ENCODE peak calls at places on chromosomes 6 and 20, in four cellular contexts. One of them, this sample, is unnamed. For H3K4me1, the result is how much of the 10 kb centered on the place peaks cover.

GRCh38 chr6:37615564-37616340 is 81.9 kb downstream of the MDGA1 start:
- DNase-seq in fibroblast of lung: peak
- DNase-seq in naive thymus-derived CD4-positive, alpha-beta T cell: no peak
- DNase-seq in MM.1S: no peak
- DNase-seq in this sample: no peak

GRCh38 chr6:111712398-111712797 is 106.7 kb upstream of the TRAF3IP2 start:
- DNase-seq in naive thymus-derived CD4-positive, alpha-beta T cell: peak
- DNase-seq in fibroblast of lung: peak
- DNase-seq in MM.1S: no peak
- DNase-seq in this sample: no peak

GRCh38 chr6:47047479-47048411 is 5.6 kb upstream of the ADGRF1 start:
- DNase-seq in naive thymus-derived CD4-positive, alpha-beta T cell: peak
- DNase-seq in fibroblast of lung: peak
- DNase-seq in MM.1S: peak
- DNase-seq in this sample: peak

GRCh38 chr6:7671076-7671475 is 54.8 kb upstream of the BMP6 start:
- DNase-seq in fibroblast of lung: peak
- DNase-seq in MM.1S: no peak
- DNase-seq in naive thymus-derived CD4-positive, alpha-beta T cell: no peak
- DNase-seq in this sample: no peak

GRCh38 chr6:20534906-20535305 is 649 bp downstream of the CDKAL1 start:
- DNase-seq in naive thymus-derived CD4-positive, alpha-beta T cell: peak
- DNase-seq in MM.1S: peak
- DNase-seq in fibroblast of lung: no peak
- DNase-seq in this sample: no peak

GRCh38 chr6:157148391-157149323 is 174.7 kb downstream of the TMEM242 start:
- DNase-seq in naive thymus-derived CD4-positive, alpha-beta T cell: no peak
- DNase-seq in MM.1S: no peak
- DNase-seq in fibroblast of lung: peak
- DNase-seq in this sample: no peak

GRCh38 chr6:145731432-145731831 is 3.9 kb downstream of the EPM2A start:
- DNase-seq in fibroblast of lung: peak
- DNase-seq in naive thymus-derived CD4-positive, alpha-beta T cell: no peak
- DNase-seq in MM.1S: no peak
- DNase-seq in this sample: no peak

GRCh38 chr6:5998741-5999687 is 7.7 kb downstream of the NRN1 start:
- DNase-seq in naive thymus-derived CD4-positive, alpha-beta T cell: no peak
- DNase-seq in MM.1S: no peak
- DNase-seq in fibroblast of lung: no peak
- DNase-seq in this sample: no peak

GRCh38 chr6:165886169-165886568 is 223.1 kb upstream of the PDE10A start:
- DNase-seq in naive thymus-derived CD4-positive, alpha-beta T cell: no peak
- DNase-seq in fibroblast of lung: no peak
- DNase-seq in MM.1S: no peak
- DNase-seq in this sample: no peak

GRCh38 chr20:38953630-38954340 is 8.4 kb upstream of the DHX35 start:
- DNase-seq in naive thymus-derived CD4-positive, alpha-beta T cell: no peak
- DNase-seq in MM.1S: no peak
- DNase-seq in fibroblast of lung: no peak
- DNase-seq in this sample: no peak

GRCh38 chr20:41038878-41039404 is 10.3 kb downstream of the TOP1 start:
- DNase-seq in fibroblast of lung: no peak
- DNase-seq in naive thymus-derived CD4-positive, alpha-beta T cell: no peak
- DNase-seq in MM.1S: no peak
- DNase-seq in this sample: no peak

GRCh38 chr20:62524486-62524885 is 48.7 kb upstream of the GATA5 start:
- DNase-seq in fibroblast of lung: no peak
- DNase-seq in naive thymus-derived CD4-positive, alpha-beta T cell: no peak
- DNase-seq in MM.1S: no peak
- DNase-seq in this sample: no peak

GRCh38 chr6:30818426-30818841 is 65.9 kb upstream of the DDR1 start:
- DNase-seq in fibroblast of lung: peak
- DNase-seq in naive thymus-derived CD4-positive, alpha-beta T cell: no peak
- DNase-seq in MM.1S: no peak
- DNase-seq in this sample: no peak

GRCh38 chr6:89690944-89691324 is 52.4 kb upstream of the LYRM2 start:
- DNase-seq in MM.1S: peak
- DNase-seq in naive thymus-derived CD4-positive, alpha-beta T cell: no peak
- DNase-seq in fibroblast of lung: no peak
- DNase-seq in this sample: no peak

GRCh38 chr6:119957195-119957594 is 607.6 kb upstream of the MAN1A1 start:
- DNase-seq in naive thymus-derived CD4-positive, alpha-beta T cell: no peak
- DNase-seq in MM.1S: no peak
- DNase-seq in fibroblast of lung: no peak
- DNase-seq in this sample: no peak

GRCh38 chr6:30769088-30769852 is 24.9 kb upstream of the IER3 start:
- DNase-seq in naive thymus-derived CD4-positive, alpha-beta T cell: peak
- DNase-seq in MM.1S: no peak
- DNase-seq in fibroblast of lung: peak
- DNase-seq in this sample: peak

GRCh38 chr6:16752206-16752867 is 8.9 kb downstream of the ATXN1 start:
- DNase-seq in naive thymus-derived CD4-positive, alpha-beta T cell: no peak
- DNase-seq in MM.1S: no peak
- DNase-seq in fibroblast of lung: peak
- DNase-seq in this sample: no peak

GRCh38 chr6:52152692-52153091 is 33.5 kb upstream of the IL17A start:
- DNase-seq in MM.1S: no peak
- DNase-seq in naive thymus-derived CD4-positive, alpha-beta T cell: no peak
- DNase-seq in fibroblast of lung: no peak
- DNase-seq in this sample: peak

GRCh38 chr6:52149949-52150348 is 36.2 kb upstream of the IL17A start:
- DNase-seq in naive thymus-derived CD4-positive, alpha-beta T cell: no peak
- DNase-seq in MM.1S: no peak
- DNase-seq in fibroblast of lung: no peak
- DNase-seq in this sample: no peak

GRCh38 chr6:52154381-52154780 is 31.8 kb upstream of the IL17A start:
- DNase-seq in fibroblast of lung: no peak
- DNase-seq in MM.1S: no peak
- DNase-seq in naive thymus-derived CD4-positive, alpha-beta T cell: no peak
- DNase-seq in this sample: no peak

GRCh38 chr6:52149076-52149475 is 37.1 kb upstream of the IL17A start:
- DNase-seq in fibroblast of lung: no peak
- DNase-seq in naive thymus-derived CD4-positive, alpha-beta T cell: no peak
- DNase-seq in MM.1S: no peak
- DNase-seq in this sample: no peak

DNA sequence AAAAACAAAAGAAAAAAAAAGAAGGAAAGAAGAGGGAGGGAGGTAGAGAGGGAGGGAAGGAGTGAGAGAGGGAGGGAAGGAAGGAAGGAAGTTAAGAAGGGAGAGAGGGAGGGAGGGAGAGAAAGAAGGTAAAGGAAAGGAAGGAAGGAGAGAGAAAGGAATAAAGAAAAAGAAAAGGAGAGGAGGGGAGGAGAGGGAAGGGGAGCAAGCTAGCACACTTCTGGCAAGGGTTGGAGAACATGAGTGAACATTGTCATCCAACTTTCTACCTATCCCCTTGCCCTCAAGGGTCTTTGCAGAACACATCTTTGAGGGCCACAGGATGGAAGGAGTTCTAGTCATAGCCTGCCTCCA is 34.1 kb upstream of the IL17A start:
- DNase-seq in naive thymus-derived CD4-positive, alpha-beta T cell: no peak
- DNase-seq in fibroblast of lung: no peak
- DNase-seq in MM.1S: no peak
- DNase-seq in this sample: no peak
- H3K4me1 ChIP-seq in naive thymus-derived CD4-positive, alpha-beta T cell: under half
- H3K4me1 ChIP-seq in fibroblast of lung: under half
- H3K4me1 ChIP-seq in MM.1S: under half
- H3K4me1 ChIP-seq in this sample: under half

DNA sequence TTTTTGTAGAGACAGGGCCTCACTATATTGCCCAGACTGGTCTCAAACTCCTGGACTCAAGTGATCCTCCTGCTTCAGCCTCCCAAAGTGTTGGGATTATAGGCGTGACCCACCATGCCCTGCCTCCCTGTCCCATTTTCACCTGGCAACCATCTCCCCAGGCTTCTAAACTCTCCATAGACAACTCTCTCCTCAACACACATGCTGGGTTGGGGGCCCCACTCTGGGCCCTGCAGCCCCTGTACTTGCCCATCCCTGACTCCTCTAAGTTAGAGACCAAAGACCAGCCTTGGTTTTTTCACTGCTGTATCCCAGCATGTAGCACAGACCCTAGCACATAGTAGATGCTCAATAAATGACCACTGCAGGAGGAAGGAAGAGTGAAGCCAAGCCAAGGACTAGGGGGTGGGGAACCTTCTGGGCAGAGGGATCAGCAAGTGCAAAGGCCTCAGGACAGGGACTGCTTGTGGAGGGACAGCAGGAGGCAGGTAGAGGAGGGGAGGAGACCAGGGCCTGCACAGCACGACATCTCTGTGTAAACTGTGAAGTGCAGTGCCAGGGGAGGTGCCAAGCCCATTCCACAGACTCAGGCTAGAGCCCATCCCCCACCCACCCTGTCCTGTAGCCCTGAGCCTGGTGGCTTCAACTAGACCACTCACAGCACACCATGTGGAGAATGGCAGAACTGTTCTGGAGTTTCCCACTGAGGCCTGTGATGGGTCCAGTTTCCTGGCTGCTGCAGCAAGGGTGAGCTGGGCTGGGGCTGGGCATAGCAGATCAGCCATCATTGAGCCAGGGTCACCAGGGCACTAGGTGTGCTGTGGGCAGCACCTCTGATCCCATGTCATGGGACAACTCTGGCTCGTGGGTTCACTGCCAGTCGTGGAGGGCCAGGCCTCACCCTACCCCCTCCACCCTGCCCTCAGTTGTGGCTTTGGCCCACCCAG is 3.4 kb upstream of the SRC start:
- DNase-seq in naive thymus-derived CD4-positive, alpha-beta T cell: no peak
- DNase-seq in fibroblast of lung: no peak
- DNase-seq in MM.1S: no peak
- DNase-seq in this sample: no peak
- H3K4me3 ChIP-seq in naive thymus-derived CD4-positive, alpha-beta T cell: no peak
- H3K4me3 ChIP-seq in fibroblast of lung: no peak
- H3K4me3 ChIP-seq in MM.1S: no peak
- H3K4me3 ChIP-seq in this sample: no peak

DNA sequence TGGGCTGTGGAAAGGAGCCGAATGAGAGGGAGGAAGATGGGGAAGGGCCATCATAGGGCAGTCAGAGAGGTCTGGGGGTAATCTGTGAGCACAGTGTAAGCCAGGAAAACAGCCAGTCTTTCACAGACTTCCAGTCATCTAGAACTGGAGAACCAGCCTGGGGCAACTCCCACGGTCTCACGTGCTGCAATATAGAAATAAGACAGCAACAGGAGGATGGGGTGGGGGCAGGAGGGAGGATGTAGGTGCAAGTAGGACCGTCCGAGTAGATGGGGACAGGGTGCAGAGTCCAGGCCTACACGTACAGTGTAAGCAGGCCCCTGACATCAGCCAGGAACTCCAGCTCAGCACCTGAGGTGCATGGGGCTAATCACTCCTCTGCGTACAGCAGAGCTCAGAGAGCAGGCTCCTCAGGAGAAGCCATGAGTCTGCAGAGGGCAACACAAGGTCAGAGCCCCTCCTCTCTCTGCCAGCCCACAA is 58.2 kb upstream of the TNFAIP3 start:
- DNase-seq in MM.1S: no peak
- DNase-seq in naive thymus-derived CD4-positive, alpha-beta T cell: no peak
- DNase-seq in fibroblast of lung: no peak
- DNase-seq in this sample: no peak
- H3K4me1 ChIP-seq in MM.1S: under half
- H3K4me1 ChIP-seq in naive thymus-derived CD4-positive, alpha-beta T cell: under half
- H3K4me1 ChIP-seq in fibroblast of lung: under half
- H3K4me1 ChIP-seq in this sample: under half

DNA sequence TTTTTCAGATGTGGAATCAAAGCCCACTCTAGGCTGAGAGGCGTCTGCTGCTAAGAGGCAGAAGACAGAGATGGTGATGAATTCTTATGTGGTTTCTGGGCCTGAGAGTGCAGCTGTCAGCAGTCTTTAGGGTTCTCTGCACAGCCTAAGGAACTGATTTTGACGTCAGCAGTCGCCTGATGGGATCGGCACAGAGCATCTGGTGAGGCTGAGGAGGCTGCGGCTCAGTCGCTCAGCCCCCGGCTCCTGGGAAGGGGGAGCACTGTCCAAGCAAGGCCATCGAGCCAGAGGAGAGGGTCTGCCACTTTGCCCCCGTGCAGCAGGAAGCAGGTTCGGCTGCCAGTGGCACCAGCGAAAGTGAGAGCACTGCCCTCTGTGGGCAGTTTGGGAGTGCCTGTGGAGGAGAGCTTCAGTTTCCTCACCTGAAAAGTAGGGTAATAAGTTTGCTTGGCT is 92.5 kb downstream of the TCP11 start:
- DNase-seq in naive thymus-derived CD4-positive, alpha-beta T cell: peak
- DNase-seq in MM.1S: peak
- DNase-seq in fibroblast of lung: peak
- DNase-seq in this sample: no peak
- H3K4me3 ChIP-seq in naive thymus-derived CD4-positive, alpha-beta T cell: peak
- H3K4me3 ChIP-seq in MM.1S: peak
- H3K4me3 ChIP-seq in fibroblast of lung: no peak
- H3K4me3 ChIP-seq in this sample: no peak

DNA sequence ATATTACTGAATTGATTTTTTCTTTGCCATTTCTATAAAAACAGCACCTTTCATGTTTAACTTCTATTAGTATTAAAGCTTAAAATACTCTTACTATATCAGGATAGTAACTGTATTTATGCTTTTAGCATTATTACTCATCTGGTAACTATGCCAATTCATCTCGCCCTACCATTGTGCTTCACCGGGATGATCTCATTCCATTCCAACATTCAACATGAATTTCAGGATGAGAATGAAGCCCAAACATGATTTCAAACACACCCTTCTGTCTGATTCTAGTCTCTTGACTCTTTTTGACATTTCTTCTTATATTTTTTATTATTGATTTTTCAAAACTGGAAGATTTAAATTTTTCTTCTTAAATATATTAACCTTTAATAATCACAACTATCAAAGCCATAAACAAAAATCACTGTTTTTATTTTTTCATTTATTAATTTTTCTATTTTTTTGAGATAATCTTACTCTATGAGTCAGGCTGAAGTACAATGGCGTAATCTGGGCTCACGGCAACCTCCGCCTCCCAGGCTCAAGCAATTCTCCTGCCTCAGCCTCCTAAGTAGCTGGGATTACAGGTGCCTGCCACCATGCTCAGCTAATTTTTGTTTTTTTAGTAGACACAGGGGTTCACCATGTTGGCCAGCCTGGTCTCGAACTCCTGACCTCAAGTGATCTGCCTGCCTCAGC is 46.7 kb downstream of the GJA1 start:
- DNase-seq in fibroblast of lung: peak
- DNase-seq in naive thymus-derived CD4-positive, alpha-beta T cell: no peak
- DNase-seq in MM.1S: no peak
- DNase-seq in this sample: no peak
- H3K4me1 ChIP-seq in fibroblast of lung: under half
- H3K4me1 ChIP-seq in naive thymus-derived CD4-positive, alpha-beta T cell: under half
- H3K4me1 ChIP-seq in MM.1S: under half
- H3K4me1 ChIP-seq in this sample: under half

GRCh38 chr6:1850581-1851157 is 241.0 kb downstream of the FOXC1 start:
- DNase-seq in MM.1S: no peak
- DNase-seq in naive thymus-derived CD4-positive, alpha-beta T cell: no peak
- DNase-seq in fibroblast of lung: no peak
- DNase-seq in this sample: no peak
- H3K4me3 ChIP-seq in MM.1S: no peak
- H3K4me3 ChIP-seq in naive thymus-derived CD4-positive, alpha-beta T cell: no peak
- H3K4me3 ChIP-seq in fibroblast of lung: no peak
- H3K4me3 ChIP-seq in this sample: no peak